ENCODE peak calls at places on chromosomes 11 and 22, in five cellular contexts. T is K562; N is psoas muscle; S is lower lobe of right lung; L is CD8-positive, alpha-beta T cell. F is an unnamed sample.
A peak's percentile ranks its signal among the peaks of the same experiment; 100 is the strongest.

GRCh38 chr22:46233231-46233630 is 16.9 kb downstream of the CDPF1 start:
- ATAC-seq in T (no peak), N (peak; percentile 95), S (no peak), L (no peak), F (peak; percentile 52)

GRCh38 chr22:22667966-22668880 is 23.8 kb downstream of the GGTLC2 start:
- ATAC-seq in T (no peak), N (no peak), S (no peak), L (no peak), F (no peak)

GRCh38 chr11:105033344-105033743 is 1.6 kb downstream of the CASP1 start:
- ATAC-seq in T (no peak), N (no peak), S (peak; percentile 41), L (no peak), F (no peak)

GRCh38 chr11:104630352-104630751 is 267.9 kb downstream of the CASP12 start:
- ATAC-seq in T (no peak), N (no peak), S (no peak), L (no peak), F (no peak)

GRCh38 chr11:44727373-44728084 is 767 bp downstream of the TSPAN18 start:
- ATAC-seq in T (peak; percentile 94), N (peak; percentile 94), S (peak; percentile 91), L (peak; percentile 71), F (peak; percentile 77)

GRCh38 chr11:15575409-15575808 is 460.7 kb downstream of the INSC start:
- ATAC-seq in T (no peak), N (no peak), S (no peak), L (no peak), F (no peak)

GRCh38 chr11:74072286-74072685 is 63.4 kb upstream of the UCP3 start:
- ATAC-seq in T (no peak), N (no peak), S (no peak), L (no peak), F (no peak)

GRCh38 chr11:117456027-117456720 is 128.5 kb downstream of the CEP164 start:
- ATAC-seq in T (no peak), N (no peak), S (no peak), L (no peak), F (no peak)

GRCh38 chr11:12260731-12261521 is 116.4 kb upstream of the PARVA start:
- ATAC-seq in T (no peak), N (peak; percentile 30), S (no peak), L (no peak), F (no peak)